ENCODE peak calls at places on chromosomes 13 and 19, in five cellular contexts. B is DMS79; H is activated T-helper 1 cell treated with anti-CD3 and anti-CD28 coated beads, Interleukin-2, amount 50 U/mL, for 16 hours; T is NCI-H510A; R is stimulated activated CD4-positive, alpha-beta T cell treated with anti-CD3 and anti-CD28 coated beads, Interleukin-12 subunit alpha, Interleukin-12 subunit beta, amount 100 ng/mL, for 4 hours. C is an unnamed sample.
A peak's percentile ranks its signal among the peaks of the same experiment; 100 is the strongest.

GRCh38 chr13:77113496-77113895 is 86.5 kb upstream of the FBXL3 start:
- DNase-seq in T (no peak), B (no peak), H (no peak), R (no peak), C (no peak)

GRCh38 chr19:51821511-51821910 is 26.6 kb downstream of the FPR3 start:
- DNase-seq in T (no peak), B (no peak), H (no peak), R (no peak), C (no peak)

GRCh38 chr19:40241809-40242384 is 15.4 kb upstream of the CCNP start:
- DNase-seq in B (no peak), R (no peak), T (no peak), H (no peak), C (no peak)

GRCh38 chr19:42021185-42021584 is 27.2 kb upstream of the ATP1A3 start:
- DNase-seq in B (no peak), H (no peak), T (no peak), R (no peak), C (no peak)

GRCh38 chr13:71149498-71150363 is 717.3 kb downstream of the DACH1 start:
- DNase-seq in B (peak; percentile 43), T (peak; percentile 11), R (no peak), H (no peak), C (no peak)

GRCh38 chr19:8654591-8655339 is 24.3 kb downstream of the NFILZ start:
- DNase-seq in R (peak; percentile 70), H (peak; percentile 52), T (no peak), B (no peak), C (peak; percentile 73)

GRCh38 chr13:46553521-46553885 is 533 bp downstream of the LRCH1 start:
- DNase-seq in T (no peak), B (no peak), R (peak; percentile 32), H (no peak), C (no peak)

GRCh38 chr19:7867092-7867844 is 6.9 kb downstream of the PRR36 start:
- DNase-seq in T (no peak), H (no peak), B (no peak), R (no peak), C (no peak)

GRCh38 chr19:39212377-39212742 is 8.3 kb upstream of the SYCN start:
- DNase-seq in R (peak; percentile 43), B (no peak), T (no peak), H (peak; percentile 20), C (no peak)

GRCh38 chr13:80116107-80116506 is 224.8 kb downstream of the SPRY2 start:
- DNase-seq in T (no peak), B (no peak), R (no peak), H (no peak), C (no peak)

GRCh38 chr19:45161715-45162463 is 1.1 kb upstream of the NKPD1 start:
- DNase-seq in T (no peak), H (no peak), R (no peak), B (no peak), C (peak; percentile 63)

GRCh38 chr19:35141627-35142401 is 1.2 kb upstream of the FXYD7 start:
- DNase-seq in B (no peak), R (no peak), H (no peak), T (no peak), C (peak; percentile 77)

GRCh38 chr13:91184244-91184926 is 163.1 kb upstream of the MIR17HG start:
- DNase-seq in T (no peak), R (no peak), B (no peak), H (no peak), C (no peak)

GRCh38 chr19:45122832-45123231 is 29.9 kb downstream of the PPP1R37 start:
- DNase-seq in T (no peak), H (no peak), B (no peak), R (no peak), C (no peak)

GRCh38 chr19:58522709-58523108 is 3.1 kb upstream of the ZBTB45 start:
- DNase-seq in T (no peak), H (no peak), B (no peak), R (no peak), C (no peak)

GRCh38 chr13:44879452-44880058 is 109.7 kb downstream of the NUFIP1 start:
- DNase-seq in R (no peak), B (no peak), H (no peak), T (no peak), C (no peak)

GRCh38 chr19:33904681-33905080 is 108.0 kb downstream of the KCTD15 start:
- DNase-seq in T (no peak), B (no peak), R (no peak), H (no peak), C (peak; percentile 9)

GRCh38 chr13:40058757-40059236 is 403.3 kb downstream of the COG6 start:
- DNase-seq in H (no peak), B (no peak), R (no peak), T (no peak), C (no peak)

GRCh38 chr19:980133-980998 is 3.8 kb upstream of the WDR18 start:
- DNase-seq in R (no peak), T (no peak), B (no peak), H (no peak), C (peak; percentile 42)

GRCh38 chr13:74026753-74027152 is 107.5 kb downstream of the KLF12 start:
- DNase-seq in H (peak; percentile 50), B (no peak), R (peak; percentile 43), T (no peak), C (no peak)

GRCh38 chr19:6249296-6249695 is 30.5 kb downstream of the MLLT1 start:
- DNase-seq in H (no peak), B (no peak), R (no peak), T (no peak), C (no peak)

GRCh38 chr13:105763851-105764250 is 771.6 kb downstream of the EFNB2 start:
- DNase-seq in T (no peak), B (no peak), R (no peak), H (no peak), C (no peak)

GRCh38 chr13:49220035-49220855 is at the start of gene MLNR:
- DNase-seq in R (peak; percentile 27), H (peak; percentile 14), B (no peak), T (peak; percentile 10), C (peak; percentile 75)

GRCh38 chr19:13588953-13589833 is 82.9 kb upstream of the CACNA1A start:
- DNase-seq in B (no peak), T (no peak), R (peak; percentile 81), H (peak; percentile 71), C (peak; percentile 90)

GRCh38 chr13:101681834-101682233 is 229.4 kb downstream of the ITGBL1 start:
- DNase-seq in H (no peak), R (no peak), T (no peak), B (no peak), C (no peak)

GRCh38 chr19:41304706-41305483 is 5.1 kb upstream of the CCDC97 start:
- DNase-seq in R (no peak), T (no peak), B (no peak), H (no peak), C (no peak)

GRCh38 chr13:51549050-51549449 is 35.2 kb upstream of the WDFY2 start:
- DNase-seq in R (no peak), H (no peak), B (no peak), T (no peak), C (no peak)